ENCODE peak calls at places on chromosomes 2 and 18, in five cellular contexts. N is HCT116, F is SK-N-SH, S is K562, O is GM12878. V is an unnamed sample.

GRCh38 chr2:232870002-232870765 is at the start of gene SNORC:
- DNase-seq in F (peak; percentile 10), N (no peak), S (no peak), O (no peak), V (no peak)

GRCh38 chr2:73283545-73284295 is 558 bp downstream of the FBXO41 start:
- DNase-seq in S (no peak), F (no peak), N (no peak), O (no peak), V (no peak)

GRCh38 chr2:239465017-239466001 is 64.5 kb upstream of the HDAC4 start:
- DNase-seq in N (no peak), F (no peak), O (no peak), S (no peak), V (no peak)

GRCh38 chr2:10882568-10882967 is 29.2 kb upstream of the KCNF1 start:
- DNase-seq in F (no peak), N (no peak), S (no peak), O (no peak), V (no peak)

GRCh38 chr18:67520276-67521035 is 3.9 kb upstream of the DSEL start:
- DNase-seq in N (no peak), F (no peak), O (no peak), S (no peak), V (no peak)

GRCh38 chr18:50563376-50563775 is 3.5 kb downstream of the MAPK4 start:
- DNase-seq in O (no peak), F (no peak), N (no peak), S (no peak), V (no peak)

GRCh38 chr2:120802161-120802560 is 66.5 kb downstream of the GLI2 start:
- DNase-seq in N (no peak), S (no peak), O (no peak), F (no peak), V (no peak)

GRCh38 chr2:230824406-230824978 is 40.2 kb upstream of the ITM2C start:
- DNase-seq in O (peak; percentile 45), F (peak; percentile 83), S (peak; percentile 58), N (peak; percentile 77), V (peak; percentile 60)

GRCh38 chr2:218536804-218537494 is 31.2 kb downstream of the USP37 start:
- DNase-seq in S (no peak), N (no peak), F (no peak), O (no peak), V (no peak)

GRCh38 chr2:215678094-215678493 is 242.2 kb upstream of the FN1 start:
- DNase-seq in S (no peak), N (no peak), O (no peak), F (no peak), V (no peak)

GRCh38 chr2:189440947-189441708 is at the start of gene WDR75:
- DNase-seq in O (peak; percentile 84), F (peak; percentile 87), N (peak; percentile 90), S (peak; percentile 90), V (peak; percentile 83)

GRCh38 chr2:119195001-119195400 is 28.6 kb upstream of the STEAP3 start:
- DNase-seq in O (no peak), F (no peak), N (no peak), S (no peak), V (no peak)

GRCh38 chr2:231887756-231888155 is 38.4 kb downstream of the NPPC start:
- DNase-seq in N (no peak), F (no peak), S (no peak), O (no peak), V (no peak)

GRCh38 chr2:221533299-221533698 is 38.8 kb downstream of the EPHA4 start:
- DNase-seq in O (no peak), S (no peak), N (no peak), F (no peak), V (no peak)

GRCh38 chr2:121335294-121336290 is 50.6 kb upstream of the TFCP2L1 start:
- DNase-seq in F (no peak), O (no peak), N (no peak), S (peak; percentile 22), V (no peak)

GRCh38 chr2:62826141-62826540 is 120.6 kb downstream of the EHBP1 start:
- DNase-seq in F (no peak), N (no peak), S (no peak), O (no peak), V (no peak)

GRCh38 chr2:60478660-60479059 is 74.8 kb downstream of the BCL11A start:
- DNase-seq in F (no peak), O (no peak), N (no peak), S (no peak), V (no peak)

GRCh38 chr2:182594286-182594685 is 121.8 kb upstream of the DNAJC10 start:
- DNase-seq in O (no peak), F (no peak), S (no peak), N (no peak), V (no peak)

GRCh38 chr2:71620116-71620515 is 166.8 kb downstream of the DYSF start:
- DNase-seq in F (no peak), N (no peak), O (no peak), S (no peak), V (no peak)

GRCh38 chr18:49875783-49876182 is 62.5 kb upstream of the ACAA2 start:
- DNase-seq in O (no peak), N (no peak), S (no peak), F (peak; percentile 45), V (no peak)

GRCh38 chr2:127859712-127860085 is 1.7 kb upstream of the POLR2D start:
- DNase-seq in N (peak; percentile 37), S (peak; percentile 73), F (no peak), O (no peak), V (no peak)

GRCh38 chr2:120908314-120908975 is 172.8 kb downstream of the GLI2 start:
- DNase-seq in S (no peak), O (no peak), N (no peak), F (no peak), V (no peak)

GRCh38 chr2:218979846-218980738 is 4.9 kb downstream of the FEV start:
- DNase-seq in N (peak; percentile 68), S (peak; percentile 76), O (peak; percentile 24), F (peak; percentile 88), V (peak; percentile 54)

GRCh38 chr2:26542194-26542455 is 64.2 kb upstream of the OTOF start:
- DNase-seq in S (no peak), N (no peak), O (no peak), F (no peak), V (no peak)

GRCh38 chr2:130744287-130745117 is 10.8 kb upstream of the AMER3 start:
- DNase-seq in F (peak; percentile 89), O (no peak), N (no peak), S (no peak), V (no peak)

GRCh38 chr2:237674731-237675276 is 47.4 kb downstream of the LRRFIP1 start:
- DNase-seq in F (peak; percentile 90), N (no peak), S (no peak), O (peak; percentile 77), V (no peak)

GRCh38 chr2:187857826-187858225 is 303.6 kb upstream of the TFPI start:
- DNase-seq in N (no peak), F (peak; percentile 18), O (no peak), S (no peak), V (no peak)

GRCh38 chr2:239935789-239936758 is 89.1 kb downstream of the NDUFA10 start:
- DNase-seq in O (no peak), F (no peak), N (no peak), S (no peak), V (no peak)

GRCh38 chr2:2582998-2583545 is 252.0 kb upstream of the MYT1L start:
- DNase-seq in F (no peak), N (no peak), S (no peak), O (no peak), V (no peak)

GRCh38 chr2:70046534-70046933 is 40.7 kb upstream of the PCBP1 start:
- DNase-seq in S (no peak), F (no peak), N (no peak), O (no peak), V (no peak)

GRCh38 chr18:70459731-70460130 is 170.9 kb downstream of the SOCS6 start:
- DNase-seq in F (no peak), N (no peak), O (no peak), S (no peak), V (no peak)

DNA sequence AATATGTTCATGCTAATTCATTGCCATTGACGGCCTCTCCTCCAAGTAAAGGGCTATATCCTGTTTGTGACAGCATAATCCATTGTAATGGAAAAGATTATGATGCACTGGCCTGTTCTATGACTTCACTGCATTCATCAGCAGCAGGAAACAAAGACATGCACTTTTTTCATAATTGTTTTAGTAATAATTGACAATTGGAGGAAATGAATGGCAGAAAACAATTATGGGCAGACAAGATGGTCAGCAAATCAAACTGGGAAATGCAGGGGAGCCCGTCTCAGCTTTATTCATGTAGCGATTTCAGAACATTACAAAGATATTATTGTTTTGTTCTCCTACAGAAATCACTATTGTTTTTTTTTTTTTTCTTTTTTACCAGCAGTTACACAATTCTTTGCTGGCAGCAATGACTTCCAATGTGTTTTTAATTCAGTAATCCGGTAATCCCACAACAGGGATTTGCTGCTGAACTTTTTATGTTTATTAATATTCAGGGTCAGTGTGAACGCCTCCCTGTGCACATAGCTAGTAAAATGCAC is 33.9 kb upstream of the RASGRP3 start:
- DNase-seq in N (no peak), O (no peak), F (no peak), S (no peak), V (no peak)
- TF ChIP-seq SIN3A in N (no peak), O (no peak), F (no peak), S (no peak), V (no peak)

GRCh38 chr2:217327981-217328760 is 468.3 kb upstream of the TNP1 start:
- DNase-seq in F (no peak), O (no peak), N (no peak), S (no peak), V (no peak)

GRCh38 chr2:217330647-217331046 is 470.8 kb upstream of the TNP1 start:
- DNase-seq in S (no peak), N (no peak), O (no peak), F (no peak), V (no peak)

GRCh38 chr2:217331577-217332139 is 471.8 kb upstream of the TNP1 start:
- DNase-seq in O (no peak), S (no peak), F (no peak), N (no peak), V (no peak)

GRCh38 chr2:217326238-217327022 is 466.6 kb upstream of the TNP1 start:
- DNase-seq in O (no peak), N (no peak), F (peak; percentile 5), S (no peak), V (no peak)

GRCh38 chr2:217329023-217329431 is 469.2 kb upstream of the TNP1 start:
- DNase-seq in O (no peak), S (no peak), N (no peak), F (no peak), V (no peak)
- H3K27ac ChIP-seq in O (no peak overlapping the region), S (no peak overlapping the region), N (no peak overlapping the region), F (peak overlapping the region; percentile 71), V (no peak overlapping the region)

GRCh38 chr2:147135401-147135800 is 709.4 kb upstream of the ACVR2A start:
- DNase-seq in S (no peak), O (no peak), F (no peak), N (no peak), V (no peak)
- TF ChIP-seq SIN3A in S (no peak), O (no peak), F (no peak), N (no peak), V (no peak)

GRCh38 chr2:20584045-20584636 is 66.8 kb downstream of the HS1BP3 start:
- DNase-seq in F (no peak), O (no peak), N (peak; percentile 49), S (no peak), V (no peak)

GRCh38 chr2:20584637-20585321 is 66.1 kb downstream of the HS1BP3 start:
- DNase-seq in S (no peak), F (no peak), O (no peak), N (peak; percentile 87), V (peak; percentile 59)

GRCh38 chr2:20585710-20586378 is 65.1 kb downstream of the HS1BP3 start:
- DNase-seq in O (no peak), N (no peak), F (no peak), S (no peak), V (no peak)

GRCh38 chr2:20586379-20586715 is 64.6 kb downstream of the HS1BP3 start:
- DNase-seq in O (no peak), N (no peak), F (no peak), S (no peak), V (no peak)

GRCh38 chr2:20585351-20585709 is 65.6 kb downstream of the HS1BP3 start:
- DNase-seq in S (no peak), N (no peak), F (no peak), O (no peak), V (no peak)
- H3K27ac ChIP-seq in S (no peak overlapping the region), N (peak overlapping the region; percentile 89), F (peak overlapping the region; percentile 64), O (no peak overlapping the region), V (peak overlapping the region; percentile 83)